ENCODE peak calls at places on chromosomes 5 and 9, in five cellular contexts. T, P, N, A and I are unnamed samples.
A peak's percentile ranks its signal among the peaks of the same experiment; 100 is the strongest.

GRCh38 chr5:179974281-179974945 is 66.7 kb upstream of the TBC1D9B start:
- DNase-seq in A (no peak), P (no peak), N (no peak), T (no peak), I (no peak)

GRCh38 chr5:150559701-150560100 is 51.8 kb downstream of the NDST1 start:
- DNase-seq in P (no peak), N (no peak), A (no peak), T (peak; percentile 51), I (no peak)

GRCh38 chr5:111555760-111556159 is 43.4 kb upstream of the STARD4 start:
- DNase-seq in T (no peak), N (no peak), P (no peak), A (no peak), I (no peak)

GRCh38 chr5:60652206-60652605 is 47.8 kb downstream of the DEPDC1B start:
- DNase-seq in T (peak; percentile 84), A (no peak), N (no peak), P (no peak), I (no peak)

GRCh38 chr5:95822408-95823240 is at the start of gene GLRX:
- DNase-seq in A (peak; percentile 77), P (no peak), N (peak; percentile 56), T (peak; percentile 88), I (peak; percentile 82)

GRCh38 chr9:37969130-37969529 is 65.2 kb upstream of the SLC25A51 start:
- DNase-seq in P (no peak), N (no peak), T (no peak), A (no peak), I (no peak)

GRCh38 chr5:14406554-14406849 is 175.1 kb upstream of the OTULINL start:
- DNase-seq in A (no peak), T (peak; percentile 84), P (no peak), N (no peak), I (no peak)

GRCh38 chr5:134536876-134537275 is 11.4 kb downstream of the JADE2 start:
- DNase-seq in T (no peak), A (peak; percentile 62), P (no peak), N (no peak), I (peak; percentile 41)

GRCh38 chr9:135978650-135979461 is 17.7 kb upstream of the UBAC1 start:
- DNase-seq in A (peak; percentile 80), N (peak; percentile 61), P (peak; percentile 28), T (peak; percentile 59), I (peak; percentile 24)

GRCh38 chr9:108434036-108434435 is 421.8 kb downstream of the ACTL7B start:
- DNase-seq in N (no peak), A (no peak), T (no peak), P (no peak), I (no peak)

GRCh38 chr5:2722901-2723300 is 28.6 kb downstream of the IRX2 start:
- DNase-seq in A (no peak), P (no peak), T (no peak), N (no peak), I (no peak)

GRCh38 chr5:133398646-133399081 is 213.7 kb downstream of the FSTL4 start:
- DNase-seq in P (no peak), A (peak; percentile 45), N (no peak), T (no peak), I (peak; percentile 27)

GRCh38 chr5:122699226-122699625 is 75.7 kb upstream of the SNX2 start:
- DNase-seq in A (no peak), T (no peak), N (no peak), P (no peak), I (no peak)

GRCh38 chr5:15722305-15722704 is 222.3 kb downstream of the FBXL7 start:
- DNase-seq in P (no peak), N (no peak), A (no peak), T (no peak), I (no peak)

GRCh38 chr9:2824564-2824963 is 19.3 kb downstream of the PUM3 start:
- DNase-seq in A (no peak), P (no peak), T (no peak), N (no peak), I (peak; percentile 21)

GRCh38 chr5:29614202-29614601 is 1579.3 kb upstream of the CDH6 start:
- DNase-seq in A (no peak), N (no peak), P (no peak), T (no peak), I (no peak)

GRCh38 chr5:1276930-1277329 is 17.9 kb downstream of the TERT start:
- DNase-seq in A (no peak), P (no peak), N (no peak), T (no peak), I (no peak)